ENCODE peak calls at places on chromosomes 12 and 14, in five cellular contexts. U, A, T, R and P are unnamed samples.

GRCh38 chr14:59631237-59631636 is 54.6 kb upstream of the CCDC175 start:
- DNase-seq in U (peak), A (no peak), T (no peak), R (peak), P (no peak)

GRCh38 chr14:34912182-34912581 is 37.0 kb upstream of the BAZ1A start:
- DNase-seq in U (no peak), A (no peak), T (no peak), R (peak), P (no peak)

GRCh38 chr12:105814283-105814682 is 324.5 kb downstream of the NUAK1 start:
- DNase-seq in U (no peak), A (no peak), T (no peak), R (no peak), P (no peak)

GRCh38 chr12:26861690-26862089 is 28.7 kb upstream of the ITPR2 start:
- DNase-seq in U (no peak), A (no peak), T (no peak), R (no peak), P (no peak)

GRCh38 chr14:68692916-68693771 is 99.7 kb downstream of the ZFP36L1 start:
- DNase-seq in U (peak), A (peak), T (no peak), R (no peak), P (peak)

GRCh38 chr12:28156804-28157203 is 33.5 kb upstream of the CCDC91 start:
- DNase-seq in U (no peak), A (no peak), T (no peak), R (no peak), P (no peak)

GRCh38 chr14:92460916-92461579 is 52.5 kb upstream of the RIN3 start:
- DNase-seq in U (no peak), A (peak), T (no peak), R (no peak), P (peak)

GRCh38 chr14:103169954-103170353 is 46.7 kb downstream of the TNFAIP2 start:
- DNase-seq in U (no peak), A (no peak), T (no peak), R (no peak), P (no peak)

GRCh38 chr14:87179936-87180335 is 813.0 kb downstream of the GALC start:
- DNase-seq in U (no peak), A (no peak), T (no peak), R (no peak), P (no peak)

GRCh38 chr12:81092053-81092452 is 14.2 kb downstream of the ACSS3 start:
- DNase-seq in U (no peak), A (no peak), T (no peak), R (no peak), P (no peak)

DNA sequence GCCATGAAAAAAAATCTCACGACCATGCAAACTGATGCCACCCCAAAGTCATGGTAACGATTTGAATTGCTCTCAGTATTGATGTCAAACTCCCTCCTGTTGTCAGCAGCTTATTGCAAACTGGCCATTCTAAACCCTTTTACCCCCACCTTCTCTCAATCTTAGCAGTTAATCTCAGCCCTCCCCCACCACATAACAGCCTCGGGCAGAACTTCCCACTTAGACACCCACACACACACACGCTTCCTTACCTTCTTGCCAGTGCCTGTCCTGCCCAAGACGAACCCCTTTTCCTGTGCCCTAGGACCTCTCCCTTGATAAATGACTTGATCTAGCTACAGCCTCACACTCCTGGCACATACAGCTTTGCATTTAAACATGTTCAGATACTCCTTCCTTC is 56.6 kb downstream of the GPATCH2L start:
- DNase-seq in U (no peak), A (no peak), T (no peak), R (no peak), P (no peak)
- H3K4me3 ChIP-seq in U (no peak), A (no peak), T (no peak), R (no peak), P (no peak)

GRCh38 chr14:94989417-94989816 is 167.9 kb downstream of the DICER1 start:
- DNase-seq in U (no peak), A (no peak), T (no peak), R (no peak), P (no peak)

GRCh38 chr14:94989946-94990345 is 167.4 kb downstream of the DICER1 start:
- DNase-seq in U (peak), A (no peak), T (no peak), R (no peak), P (no peak)

GRCh38 chr14:94994245-94994644 is 163.1 kb downstream of the DICER1 start:
- DNase-seq in U (no peak), A (no peak), T (no peak), R (no peak), P (no peak)

GRCh38 chr14:94995551-94995950 is 161.8 kb downstream of the DICER1 start:
- DNase-seq in U (no peak), A (no peak), T (no peak), R (no peak), P (no peak)

DNA sequence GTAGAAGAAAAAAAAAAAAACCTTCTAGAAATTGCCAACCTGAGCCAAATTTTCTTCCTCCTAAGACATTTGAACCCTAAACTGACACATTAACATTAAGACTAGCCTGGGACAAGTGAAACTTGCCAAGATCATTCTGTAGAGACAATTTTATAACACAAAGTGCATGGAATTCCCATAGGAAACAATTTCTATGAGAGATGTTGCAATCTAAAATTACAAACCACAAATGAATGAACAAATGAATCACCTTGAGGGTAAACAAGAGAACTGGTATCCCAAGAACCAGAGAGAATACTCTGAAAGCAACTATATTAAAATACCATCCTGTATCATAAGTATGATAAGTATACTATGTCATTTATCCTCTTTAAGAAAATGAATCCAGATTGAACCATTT is 165.3 kb downstream of the DICER1 start:
- DNase-seq in U (peak), A (no peak), T (no peak), R (no peak), P (no peak)
- TF ChIP-seq CTCF in U (no peak), A (no peak), T (no peak), R (no peak), P (no peak)

DNA sequence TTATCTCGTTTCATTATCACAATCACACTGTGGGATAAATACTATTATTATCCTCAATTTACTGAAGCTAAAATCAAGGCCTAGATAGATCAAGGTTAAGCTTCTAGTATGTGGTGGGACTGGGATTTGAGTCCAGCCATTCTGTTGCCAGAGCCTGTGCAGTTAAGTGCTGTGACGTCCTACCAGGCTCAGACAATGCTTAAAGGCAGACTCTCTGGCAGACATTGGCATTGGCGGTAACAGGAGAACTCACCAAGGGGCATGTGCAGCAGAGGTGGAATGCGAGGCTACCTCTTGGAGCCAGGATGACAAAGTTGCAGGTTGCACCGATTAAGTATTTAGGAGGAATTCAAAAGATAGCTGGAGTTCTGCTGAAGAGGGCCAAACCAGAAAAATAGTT is 155.6 kb upstream of the IFNG-AS1 start:
- DNase-seq in U (no peak), A (no peak), T (no peak), R (no peak), P (no peak)
- H3K4me3 ChIP-seq in U (no peak), A (no peak), T (no peak), R (no peak), P (no peak)

DNA sequence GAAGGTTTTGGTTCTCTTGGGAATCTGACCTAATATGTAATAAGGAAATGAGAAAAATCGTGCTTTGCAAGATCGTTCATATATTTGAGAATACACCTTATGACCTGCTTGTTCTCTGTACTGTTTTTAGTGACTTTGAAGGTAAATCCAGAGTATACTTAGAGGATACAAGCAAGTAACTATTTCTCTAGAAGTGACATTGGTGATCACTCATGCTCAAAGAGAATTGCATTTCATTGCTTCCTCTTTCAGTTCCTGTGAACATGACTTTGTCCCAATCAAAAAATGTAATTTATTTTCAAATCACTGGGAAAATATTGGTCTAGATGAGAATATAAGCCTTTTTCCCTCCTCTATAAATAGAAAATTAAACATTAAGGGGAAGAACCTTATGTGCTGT is 2.7 kb downstream of the KTN1 start:
- DNase-seq in U (no peak), A (no peak), T (no peak), R (no peak), P (no peak)
- TF ChIP-seq CTCF in U (no peak), A (no peak), T (no peak), R (no peak), P (no peak)

GRCh38 chr12:57896139-57896436 is 45.3 kb upstream of the ATP23 start:
- DNase-seq in U (no peak), A (no peak), T (no peak), R (no peak), P (peak)

GRCh38 chr12:57896437-57897201 is 44.7 kb upstream of the ATP23 start:
- DNase-seq in U (no peak), A (peak), T (peak), R (peak), P (peak)

GRCh38 chr12:57898308-57898970 is 42.9 kb upstream of the ATP23 start:
- DNase-seq in U (peak), A (no peak), T (no peak), R (no peak), P (no peak)

GRCh38 chr12:57899010-57899662 is 42.2 kb upstream of the ATP23 start:
- DNase-seq in U (peak), A (peak), T (no peak), R (no peak), P (peak)

DNA sequence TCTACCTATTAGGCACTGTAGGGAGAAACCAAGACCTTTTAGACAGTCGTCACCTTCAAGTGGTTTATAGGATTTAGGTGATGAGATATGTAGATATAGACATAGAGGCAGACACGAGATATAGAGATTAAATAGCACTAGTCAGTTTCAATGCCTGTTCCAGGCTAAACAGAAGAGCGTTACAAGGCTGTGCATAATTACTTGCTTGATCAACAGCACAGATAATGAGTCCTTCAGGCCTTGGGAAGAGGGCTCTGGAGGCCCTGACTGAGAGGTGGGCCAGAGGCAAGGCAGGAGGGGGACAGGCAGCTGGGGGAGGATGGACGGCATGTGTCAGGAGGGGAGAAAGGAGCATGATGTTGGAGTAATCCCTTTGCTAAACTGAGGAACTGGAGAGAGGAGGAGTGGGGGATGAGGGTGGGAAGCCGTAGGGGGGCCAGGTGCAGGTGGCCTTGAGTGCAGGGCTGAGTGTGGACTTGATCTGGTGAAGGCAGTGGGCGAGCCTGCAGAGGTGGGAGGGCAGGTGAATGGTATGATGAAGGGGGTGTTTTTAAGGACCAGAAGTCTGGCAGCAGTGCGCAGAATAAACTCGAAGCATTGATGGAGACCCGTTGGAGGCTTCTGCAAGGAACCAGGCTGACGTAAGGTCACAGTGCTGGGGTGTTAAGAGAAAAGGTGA is 43.9 kb upstream of the ATP23 start:
- DNase-seq in U (no peak), A (no peak), T (no peak), R (no peak), P (no peak)
- H3K4me3 ChIP-seq in U (no peak), A (no peak), T (peak), R (peak), P (peak)

GRCh38 chr12:128612150-128612850 is 211.5 kb downstream of the SLC15A4 start:
- DNase-seq in U (no peak), A (no peak), T (no peak), R (no peak), P (no peak)

GRCh38 chr12:128617304-128617833 is 206.4 kb downstream of the SLC15A4 start:
- DNase-seq in U (no peak), A (no peak), T (no peak), R (no peak), P (no peak)

GRCh38 chr12:128619263-128619662 is 204.5 kb downstream of the SLC15A4 start:
- DNase-seq in U (no peak), A (no peak), T (no peak), R (no peak), P (no peak)

GRCh38 chr12:128609861-128610260 is 213.9 kb downstream of the SLC15A4 start:
- DNase-seq in U (no peak), A (no peak), T (no peak), R (no peak), P (no peak)

GRCh38 chr12:128613821-128614220 is 209.9 kb downstream of the SLC15A4 start:
- DNase-seq in U (no peak), A (no peak), T (no peak), R (peak), P (no peak)
- TF ChIP-seq CTCF in U (no peak), A (no peak), T (no peak), R (no peak), P (no peak)